ENCODE peak calls at places on chromosomes 12 and 14, in six cellular contexts. S, D, H, I, N and M are unnamed samples.

GRCh38 chr14:93083898-93084297 is 31.8 kb downstream of the ITPK1 start:
- DNase-seq in S (no peak), D (no peak), H (no peak), I (no peak), N (no peak), M (no peak)

GRCh38 chr12:55720071-55720564 is at the start of gene RDH5:
- DNase-seq in S (peak; percentile 70), D (no peak), H (no peak), I (no peak), N (peak; percentile 88), M (peak; percentile 82)

GRCh38 chr14:98725196-98725595 is 546.8 kb downstream of the BCL11B start:
- DNase-seq in S (no peak), D (no peak), H (no peak), I (no peak), N (no peak), M (no peak)

GRCh38 chr12:122005252-122005651 is 16.4 kb upstream of the BCL7A start:
- DNase-seq in S (no peak), D (no peak), H (no peak), I (no peak), N (no peak), M (no peak)

GRCh38 chr14:42869681-42870080 is 1263.0 kb downstream of the LRFN5 start:
- DNase-seq in S (no peak), D (no peak), H (no peak), I (no peak), N (no peak), M (peak; percentile 76)

GRCh38 chr14:102262894-102263462 is 42.0 kb downstream of the MOK start:
- DNase-seq in S (no peak), D (peak; percentile 35), H (no peak), I (no peak), N (no peak), M (peak; percentile 48)

GRCh38 chr14:55416866-55417265 is 5.2 kb upstream of the ATG14 start:
- DNase-seq in S (no peak), D (peak; percentile 18), H (no peak), I (peak; percentile 30), N (no peak), M (no peak)

GRCh38 chr14:52553002-52553670 is 500 bp downstream of the GPR137C start:
- DNase-seq in S (no peak), D (no peak), H (peak; percentile 19), I (peak; percentile 58), N (no peak), M (no peak)

GRCh38 chr12:22858849-22859569 is 234.0 kb downstream of the ETNK1 start:
- DNase-seq in S (peak; percentile 13), D (no peak), H (no peak), I (no peak), N (peak; percentile 36), M (peak; percentile 39)

GRCh38 chr12:116244001-116244400 is 33.5 kb downstream of the MED13L start:
- DNase-seq in S (no peak), D (no peak), H (no peak), I (peak; percentile 20), N (no peak), M (no peak)

GRCh38 chr14:72591401-72591800 is 302.5 kb downstream of the DPF3 start:
- DNase-seq in S (no peak), D (no peak), H (no peak), I (no peak), N (no peak), M (no peak)

GRCh38 chr12:77010637-77011548 is 54.5 kb downstream of the E2F7 start:
- DNase-seq in S (peak; percentile 29), D (peak; percentile 62), H (peak; percentile 60), I (peak; percentile 79), N (peak; percentile 71), M (peak; percentile 32)

GRCh38 chr12:52119398-52120254 is 40.1 kb downstream of the SMIM41 start:
- DNase-seq in S (no peak), D (peak; percentile 64), H (no peak), I (peak; percentile 38), N (no peak), M (no peak)

GRCh38 chr14:81625343-81625742 is 91.7 kb upstream of the SEL1L start:
- DNase-seq in S (no peak), D (peak; percentile 31), H (no peak), I (peak; percentile 18), N (peak; percentile 1), M (no peak)

GRCh38 chr14:94665121-94665520 is 52.9 kb downstream of the SERPINA3 start:
- DNase-seq in S (peak; percentile 71), D (no peak), H (no peak), I (no peak), N (peak; percentile 90), M (peak; percentile 82)

GRCh38 chr14:90728951-90729350 is 87.3 kb downstream of the TTC7B start:
- DNase-seq in S (no peak), D (no peak), H (no peak), I (no peak), N (no peak), M (no peak)

GRCh38 chr14:58298477-58298879 is at the start of gene ARID4A:
- DNase-seq in S (no peak), D (no peak), H (no peak), I (no peak), N (peak; percentile 15), M (no peak)

GRCh38 chr14:104979758-104980591 is 1.8 kb upstream of the AHNAK2 start:
- DNase-seq in S (no peak), D (no peak), H (no peak), I (no peak), N (no peak), M (no peak)

GRCh38 chr14:30193056-30193455 is 265.4 kb upstream of the PRKD1 start:
- DNase-seq in S (no peak), D (no peak), H (no peak), I (no peak), N (no peak), M (no peak)

GRCh38 chr12:53105256-53105655 is 2.0 kb downstream of the SOAT2 start:
- DNase-seq in S (no peak), D (no peak), H (no peak), I (no peak), N (no peak), M (no peak)

GRCh38 chr12:78703820-78704525 is 160.6 kb upstream of the SYT1 start:
- DNase-seq in S (peak; percentile 80), D (no peak), H (no peak), I (no peak), N (peak; percentile 82), M (peak; percentile 68)

GRCh38 chr14:67332468-67332867 is 27.1 kb downstream of the ATP6V1D start:
- DNase-seq in S (no peak), D (no peak), H (no peak), I (no peak), N (no peak), M (no peak)

GRCh38 chr14:103427485-103428443 is 42.5 kb downstream of the MARK3 start:
- DNase-seq in S (no peak), D (no peak), H (no peak), I (peak; percentile 62), N (peak; percentile 77), M (peak; percentile 54)

GRCh38 chr12:124542021-124542941 is 25.1 kb downstream of the NCOR2 start:
- DNase-seq in S (no peak), D (no peak), H (no peak), I (no peak), N (no peak), M (no peak)

GRCh38 chr12:22543246-22544037 is 900 bp downstream of the C2CD5 start:
- DNase-seq in S (no peak), D (peak; percentile 27), H (peak; percentile 35), I (peak; percentile 73), N (peak; percentile 17), M (no peak)

GRCh38 chr14:32933943-32934890 is 4.5 kb upstream of the NPAS3 start:
- DNase-seq in S (no peak), D (peak; percentile 63), H (no peak), I (no peak), N (peak; percentile 29), M (no peak)

GRCh38 chr12:2456122-2456812 is 338.5 kb upstream of the FKBP4 start:
- DNase-seq in S (no peak), D (no peak), H (no peak), I (no peak), N (no peak), M (no peak)

GRCh38 chr12:82931349-82932116 is 244.8 kb downstream of the TMTC2 start:
- DNase-seq in S (no peak), D (peak; percentile 6), H (no peak), I (no peak), N (no peak), M (no peak)

GRCh38 chr14:57317248-57317833 is 48.6 kb downstream of the AP5M1 start:
- DNase-seq in S (peak; percentile 42), D (peak; percentile 78), H (peak; percentile 59), I (peak; percentile 79), N (peak; percentile 73), M (peak; percentile 25)

GRCh38 chr12:59452259-59452658 is 143.6 kb upstream of the SLC16A7 start:
- DNase-seq in S (peak; percentile 62), D (no peak), H (no peak), I (no peak), N (peak; percentile 86), M (peak; percentile 52)

GRCh38 chr14:102234331-102235264 is 70.4 kb downstream of the MOK start:
- DNase-seq in S (no peak), D (no peak), H (no peak), I (no peak), N (no peak), M (no peak)

GRCh38 chr14:74785056-74785613 is 22.0 kb downstream of the YLPM1 start:
- DNase-seq in S (no peak), D (no peak), H (no peak), I (no peak), N (no peak), M (no peak)

GRCh38 chr14:74786916-74787315 is 23.8 kb downstream of the YLPM1 start:
- DNase-seq in S (no peak), D (no peak), H (no peak), I (no peak), N (no peak), M (no peak)

GRCh38 chr14:74784634-74785033 is 21.5 kb downstream of the YLPM1 start:
- DNase-seq in S (no peak), D (no peak), H (no peak), I (peak; percentile 41), N (no peak), M (no peak)
- H3K4me3 ChIP-seq in S (no peak overlapping the region), D (no peak overlapping the region), H (no peak overlapping the region), I (no peak overlapping the region), N (no peak overlapping the region), M (no peak overlapping the region)

DNA sequence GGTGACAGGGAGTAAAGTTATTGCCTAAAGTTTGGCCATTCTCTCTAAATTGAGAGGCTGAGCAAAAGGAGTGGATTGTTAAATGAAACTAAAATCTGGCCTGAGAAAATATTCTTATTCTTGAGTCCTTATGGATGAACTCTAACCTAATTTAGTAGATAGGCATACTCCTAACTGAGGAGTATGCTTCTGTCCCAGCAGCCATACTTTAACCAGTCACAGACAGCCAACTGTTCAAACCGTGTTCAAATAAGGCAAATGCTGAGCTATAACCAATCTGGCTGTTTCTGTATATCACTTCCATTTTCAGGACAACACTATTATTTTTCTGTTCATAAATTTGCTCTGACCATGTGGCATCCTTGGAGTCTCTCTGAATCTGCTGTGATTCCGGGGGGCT is 75.9 kb upstream of the RERGL start:
- DNase-seq in S (no peak), D (no peak), H (no peak), I (no peak), N (no peak), M (no peak)
- H3K4me3 ChIP-seq in S (no peak overlapping the region), D (no peak overlapping the region), H (no peak overlapping the region), I (peak overlapping the region; percentile 87), N (peak overlapping the region; percentile 35), M (no peak overlapping the region)

GRCh38 chr14:59576332-59577294 is at the start of gene CCDC175:
- DNase-seq in S (peak; percentile 21), D (peak; percentile 88), H (peak; percentile 34), I (peak; percentile 80), N (peak; percentile 52), M (peak; percentile 22)
- H3K4me3 ChIP-seq in S (peak within 1 kb of the TSS; percentile 34), D (peak within 1 kb of the TSS; percentile 85), H (no peak within 1 kb of the TSS), I (peak within 1 kb of the TSS; percentile 28), N (peak within 1 kb of the TSS; percentile 33), M (peak within 1 kb of the TSS; percentile 48)

GRCh38 chr14:51547260-51547659 is 104.5 kb upstream of the FRMD6 start:
- DNase-seq in S (peak; percentile 97), D (no peak), H (no peak), I (no peak), N (peak; percentile 99), M (peak; percentile 99)
- H3K4me3 ChIP-seq in S (no peak overlapping the region), D (no peak overlapping the region), H (no peak overlapping the region), I (no peak overlapping the region), N (no peak overlapping the region), M (no peak overlapping the region)